ENCODE peak calls at places on chromosome 19, in six cellular contexts. L is HepG2, G is breast epithelium, R is sigmoid colon, C is HCT116, Y is transverse colon. T is an unnamed sample.

GRCh38 chr19:31408460-31409124 is 59.4 kb upstream of the TSHZ3 start:
- DNase-seq in C (no peak), L (no peak), Y (no peak), R (no peak), G (no peak), T (no peak)

GRCh38 chr19:55699221-55699620 is 24.2 kb downstream of the EPN1 start:
- DNase-seq in L (no peak), R (peak), Y (no peak), C (no peak), G (no peak), T (peak)

GRCh38 chr19:15114153-15114540 is 6.9 kb downstream of the SYDE1 start:
- DNase-seq in R (no peak), Y (no peak), L (no peak), G (no peak), C (no peak), T (no peak)

GRCh38 chr19:4897146-4897545 is 5.5 kb downstream of the ARRDC5 start:
- DNase-seq in G (no peak), R (no peak), L (no peak), C (no peak), Y (no peak), T (no peak)

GRCh38 chr19:39415111-39416046 is 2.9 kb downstream of the PLEKHG2 start:
- DNase-seq in L (no peak), C (no peak), R (peak), G (no peak), Y (no peak), T (no peak)

GRCh38 chr19:38717051-38717450 is 27.2 kb downstream of the CAPN12 start:
- DNase-seq in Y (no peak), G (no peak), R (no peak), C (no peak), L (no peak), T (no peak)

GRCh38 chr19:7658219-7658686 is 10.6 kb upstream of the RETN start:
- DNase-seq in Y (peak), R (no peak), G (no peak), C (no peak), L (no peak), T (no peak)

GRCh38 chr19:38744906-38745305 is 632 bp upstream of the CAPN12 start:
- DNase-seq in R (no peak), G (no peak), C (no peak), L (no peak), Y (no peak), T (no peak)

GRCh38 chr19:31546561-31546960 is 197.3 kb upstream of the TSHZ3 start:
- DNase-seq in Y (no peak), R (no peak), L (no peak), G (no peak), C (no peak), T (no peak)

GRCh38 chr19:38173324-38174041 is 50.5 kb downstream of the DPF1 start:
- DNase-seq in L (no peak), C (no peak), R (no peak), Y (no peak), G (peak), T (peak)

GRCh38 chr19:18449552-18449951 is 11.6 kb upstream of the ISYNA1 start:
- DNase-seq in G (no peak), Y (no peak), R (no peak), L (no peak), C (no peak), T (no peak)

GRCh38 chr19:16301999-16302694 is 22.5 kb upstream of the KLF2 start:
- DNase-seq in Y (no peak), G (no peak), L (no peak), R (no peak), C (peak), T (no peak)

GRCh38 chr19:6272411-6272791 is 7.4 kb downstream of the MLLT1 start:
- DNase-seq in C (no peak), Y (no peak), G (no peak), L (no peak), R (no peak), T (no peak)

GRCh38 chr19:40685016-40685526 is 5.4 kb downstream of the NUMBL start:
- DNase-seq in C (no peak), L (no peak), Y (no peak), R (no peak), G (no peak), T (no peak)

GRCh38 chr19:40542197-40542859 is 34.3 kb upstream of the SHKBP1 start:
- DNase-seq in L (no peak), G (no peak), Y (peak), R (peak), C (no peak), T (no peak)

GRCh38 chr19:39110263-39110967 is 15.2 kb upstream of the PAK4 start:
- DNase-seq in G (peak), L (peak), C (peak), R (peak), Y (peak), T (peak)

GRCh38 chr19:45670670-45671453 is 2.8 kb downstream of the GIPR start:
- DNase-seq in R (no peak), G (peak), C (peak), L (peak), Y (peak), T (peak)

GRCh38 chr19:10768936-10769335 is 51.1 kb downstream of the DNM2 start:
- DNase-seq in G (no peak), R (no peak), L (no peak), C (no peak), Y (no peak), T (no peak)

GRCh38 chr19:10776900-10777650 is 58.9 kb downstream of the TMED1 start:
- DNase-seq in L (no peak), C (no peak), R (no peak), Y (peak), G (no peak), T (no peak)

GRCh38 chr19:10769533-10770491 is 51.9 kb downstream of the DNM2 start:
- DNase-seq in G (no peak), C (no peak), R (peak), Y (peak), L (peak), T (no peak)

GRCh38 chr19:10774893-10775292 is 57.0 kb downstream of the DNM2 start:
- DNase-seq in R (no peak), C (no peak), G (no peak), Y (no peak), L (no peak), T (no peak)

DNA sequence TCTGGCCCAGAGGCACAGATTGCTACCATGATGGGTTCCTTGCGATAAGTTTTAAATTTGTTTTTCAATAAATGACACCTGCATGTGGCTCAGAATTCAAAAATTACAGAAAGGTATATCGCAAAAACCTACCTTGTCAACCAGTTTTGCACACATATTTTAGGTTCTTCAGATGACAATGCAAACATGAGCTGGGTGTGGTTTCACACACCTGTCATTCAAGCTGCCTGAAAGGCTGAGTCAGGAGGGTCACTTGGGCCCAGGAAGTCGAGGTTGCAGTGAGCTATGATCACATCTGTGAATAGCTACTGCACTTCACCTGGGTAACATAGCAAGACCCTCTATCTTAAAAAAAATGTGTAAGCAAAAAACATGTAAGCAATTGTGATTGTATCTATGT is 56.1 kb downstream of the DNM2 start:
- DNase-seq in L (no peak), Y (no peak), G (no peak), C (no peak), R (no peak), T (no peak)
- H3K27ac ChIP-seq in L (no peak), Y (no peak), G (no peak), C (no peak), R (no peak), T (peak)

GRCh38 chr19:49148784-49149651 is 6.2 kb downstream of the HRC start:
- DNase-seq in R (peak), Y (peak), L (peak), C (peak), G (peak), T (peak)
- H3K4me3 ChIP-seq in R (peak), Y (peak), L (peak), C (peak), G (peak), T (peak)

GRCh38 chr19:33442706-33443105 is 69.2 kb downstream of the CEBPG start:
- DNase-seq in Y (no peak), R (peak), L (no peak), C (no peak), G (no peak), T (peak)
- TF ChIP-seq POLR2AphosphoS5 in Y (no peak), R (no peak), L (no peak), C (no peak), G (no peak), T (no peak)

GRCh38 chr19:49515767-49516166 is 3.3 kb downstream of the FCGRT start:
- DNase-seq in G (no peak), Y (peak), R (peak), L (no peak), C (no peak), T (peak)

GRCh38 chr19:49518033-49518432 is 5.6 kb downstream of the FCGRT start:
- DNase-seq in L (no peak), C (no peak), G (no peak), R (no peak), Y (no peak), T (peak)

GRCh38 chr19:49524812-49525455 is 2.9 kb upstream of the RCN3 start:
- DNase-seq in G (no peak), L (no peak), Y (no peak), C (no peak), R (no peak), T (peak)

DNA sequence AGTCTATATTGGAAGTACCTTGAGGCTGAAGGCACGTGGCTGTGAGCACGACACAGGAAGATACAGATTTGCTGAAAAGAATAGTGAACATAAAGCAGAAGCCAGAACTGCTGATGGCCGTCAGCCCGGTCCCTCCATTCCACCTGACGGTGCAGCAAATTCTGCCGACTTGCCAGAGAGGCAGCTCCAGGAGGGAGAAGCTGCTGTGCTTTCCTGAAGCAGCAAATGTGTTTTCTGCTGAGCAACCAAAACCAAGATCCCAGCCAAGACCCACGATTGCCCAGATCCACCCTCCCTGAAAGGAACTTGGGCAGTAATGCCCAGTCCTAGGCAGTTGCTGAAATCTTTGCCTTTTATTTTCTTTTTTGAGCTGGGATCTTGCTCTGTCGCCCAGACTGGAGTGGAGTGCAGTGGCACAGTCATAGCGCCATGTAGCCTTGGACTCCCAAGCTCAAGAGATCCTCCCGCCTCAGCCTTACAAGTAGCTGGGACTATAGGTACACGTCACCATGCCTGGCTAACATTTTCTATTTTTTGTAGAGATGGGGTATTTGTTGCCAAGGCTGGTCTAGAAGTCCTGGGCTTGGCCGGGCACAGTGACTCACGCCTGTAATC is 7.0 kb upstream of the RCN3 start:
- DNase-seq in R (peak), C (no peak), G (no peak), L (no peak), Y (no peak), T (peak)
- H3K27ac ChIP-seq in R (peak), C (no peak), G (peak), L (no peak), Y (no peak), T (peak)

GRCh38 chr19:10195199-10195519 is 406 bp upstream of the DNMT1 start:
- DNase-seq in Y (no peak), L (no peak), R (no peak), C (no peak), G (no peak), T (no peak)
- H3K4me3 ChIP-seq in Y (peak), L (peak), R (peak), C (peak), G (peak), T (peak)

GRCh38 chr19:58571575-58571947 is 1.6 kb downstream of the MZF1 start:
- DNase-seq in G (no peak), R (peak), C (no peak), Y (peak), L (no peak), T (peak)

GRCh38 chr19:58570770-58571574 is 2.2 kb downstream of the MZF1 start:
- DNase-seq in G (no peak), C (no peak), Y (peak), L (no peak), R (peak), T (peak)

GRCh38 chr19:58572818-58573657 is at the start of gene MZF1:
- DNase-seq in G (peak), L (peak), Y (peak), R (peak), C (peak), T (peak)

GRCh38 chr19:58573658-58574164 is 576 bp upstream of the MZF1 start:
- DNase-seq in Y (no peak), G (no peak), C (no peak), L (no peak), R (no peak), T (no peak)

GRCh38 chr19:58572026-58572817 is 913 bp downstream of the MZF1 start:
- DNase-seq in C (no peak), Y (no peak), G (no peak), L (no peak), R (peak), T (no peak)
- TF ChIP-seq POLR2AphosphoS5 in C (peak), Y (no peak), G (peak), L (no peak), R (no peak), T (no peak)

GRCh38 chr19:1181606-1182005 is 7.5 kb upstream of the SBNO2 start:
- DNase-seq in G (peak), R (no peak), C (no peak), L (no peak), Y (peak), T (no peak)
- H3K27ac ChIP-seq in G (peak), R (no peak), C (peak), L (no peak), Y (peak), T (no peak)